ENCODE peak calls at places on chromosomes 5 and 9, in eight cellular contexts. E is IMR-90; X is CD4-positive, CD25-positive, alpha-beta regulatory T cell; H is neuronal stem cell; O is tibial artery; D is fibroblast of lung; W is CD8-positive, alpha-beta T cell; Q is RWPE2. V is an unnamed sample.

GRCh38 chr9:136578915-136579637 is 33.2 kb upstream of the NOTCH1 start:
- DNase-seq in H (no peak), X (no peak), O (no peak), Q (no peak), D (no peak), W (no peak), E (no peak), V (no peak)

GRCh38 chr9:13728121-13728520 is 448.6 kb upstream of the MPDZ start:
- DNase-seq in O (no peak), D (no peak), X (no peak), E (no peak), H (no peak), W (no peak), Q (no peak), V (no peak)

GRCh38 chr9:97761879-97762278 is 64.7 kb upstream of the XPA start:
- DNase-seq in X (no peak), O (no peak), H (no peak), W (no peak), D (no peak), Q (no peak), E (no peak), V (no peak)

GRCh38 chr9:20552874-20553624 is 69.2 kb downstream of the MLLT3 start:
- DNase-seq in O (no peak), W (no peak), X (peak), D (peak), Q (no peak), E (peak), H (no peak), V (no peak)

GRCh38 chr5:136028782-136029742 is at the start of gene TGFBI:
- DNase-seq in Q (peak), X (no peak), E (peak), W (peak), O (peak), D (peak), H (peak), V (peak)

GRCh38 chr9:127968717-127969383 is 11.9 kb downstream of the EEIG1 start:
- DNase-seq in O (peak), W (no peak), H (no peak), E (peak), D (peak), X (no peak), Q (no peak), V (peak)

GRCh38 chr9:35548571-35548970 is 56.5 kb upstream of the TESK1 start:
- DNase-seq in X (no peak), D (no peak), O (no peak), W (no peak), E (peak), H (no peak), Q (no peak), V (no peak)

GRCh38 chr5:2742921-2743679 is 8.4 kb downstream of the IRX2 start:
- DNase-seq in X (no peak), W (no peak), Q (no peak), E (no peak), H (no peak), O (no peak), D (no peak), V (no peak)

GRCh38 chr5:173191561-173191960 is 43.4 kb downstream of the NKX2-5 start:
- DNase-seq in W (no peak), Q (no peak), H (no peak), O (no peak), D (no peak), E (no peak), X (no peak), V (no peak)

GRCh38 chr5:150559088-150559487 is 51.2 kb downstream of the NDST1 start:
- DNase-seq in X (no peak), D (no peak), H (no peak), Q (no peak), E (no peak), W (no peak), O (no peak), V (no peak)

GRCh38 chr5:150428106-150428876 is 15.6 kb upstream of the CD74 start:
- DNase-seq in X (no peak), D (no peak), O (no peak), W (no peak), H (no peak), E (no peak), Q (no peak), V (peak)

GRCh38 chr9:35689601-35690446 is at the start of gene TPM2:
- DNase-seq in D (peak), H (peak), O (peak), E (peak), X (no peak), Q (no peak), W (no peak), V (peak)

GRCh38 chr5:107072967-107073366 is 597.8 kb downstream of the EFNA5 start:
- DNase-seq in X (no peak), W (no peak), Q (no peak), O (no peak), E (no peak), H (no peak), D (no peak), V (no peak)

GRCh38 chr9:111475195-111475594 is 9.0 kb downstream of the ECPAS start:
- DNase-seq in X (no peak), W (no peak), H (no peak), O (no peak), E (no peak), D (no peak), Q (no peak), V (no peak)

GRCh38 chr9:82234160-82234943 is 245.8 kb downstream of the SPATA31D1 start:
- DNase-seq in W (no peak), D (no peak), H (no peak), Q (no peak), E (no peak), X (no peak), O (no peak), V (no peak)

GRCh38 chr5:150036513-150036912 is 36.0 kb downstream of the HMGXB3 start:
- DNase-seq in X (no peak), D (peak), E (peak), Q (peak), H (no peak), W (no peak), O (no peak), V (no peak)

GRCh38 chr5:153445875-153446567 is 44.4 kb upstream of the GRIA1 start:
- DNase-seq in Q (no peak), X (no peak), W (no peak), O (peak), H (no peak), D (peak), E (no peak), V (no peak)

GRCh38 chr5:58481828-58482227 is 9.4 kb upstream of the GAPT start:
- DNase-seq in X (no peak), D (no peak), H (no peak), E (no peak), W (no peak), O (no peak), Q (no peak), V (no peak)

GRCh38 chr5:25713259-25713658 is 1068.5 kb upstream of the CDH10 start:
- DNase-seq in X (no peak), O (no peak), H (no peak), W (no peak), E (no peak), D (no peak), Q (no peak), V (no peak)

GRCh38 chr5:40430112-40430725 is 249.5 kb upstream of the PTGER4 start:
- DNase-seq in O (no peak), E (no peak), X (no peak), D (no peak), H (no peak), Q (no peak), W (no peak), V (no peak)

GRCh38 chr5:98069876-98070512 is 703.5 kb upstream of the RGMB start:
- DNase-seq in D (peak), Q (no peak), O (no peak), H (no peak), W (no peak), X (no peak), E (peak), V (no peak)

GRCh38 chr9:5879419-5880181 is 11.1 kb upstream of the MLANA start:
- DNase-seq in E (peak), Q (no peak), O (no peak), H (no peak), D (peak), X (no peak), W (no peak), V (no peak)

GRCh38 chr5:146906803-146907202 is 28.2 kb upstream of the PPP2R2B start:
- DNase-seq in H (no peak), X (no peak), W (no peak), O (no peak), E (no peak), Q (no peak), D (no peak), V (no peak)

GRCh38 chr5:173866249-173867172 is 21.6 kb upstream of the CPEB4 start:
- DNase-seq in E (no peak), Q (no peak), W (no peak), O (peak), X (no peak), H (no peak), D (no peak), V (no peak)

GRCh38 chr9:125106285-125106893 is 36.9 kb downstream of the SCAI start:
- DNase-seq in W (no peak), H (no peak), Q (no peak), X (no peak), D (peak), E (peak), O (no peak), V (no peak)

GRCh38 chr5:81650992-81651391 is 99.9 kb downstream of the SSBP2 start:
- DNase-seq in E (no peak), X (no peak), O (no peak), Q (no peak), W (no peak), D (peak), H (no peak), V (no peak)

GRCh38 chr9:6029581-6029980 is 14.2 kb upstream of the RANBP6 start:
- DNase-seq in D (no peak), H (no peak), O (no peak), Q (no peak), W (no peak), X (no peak), E (no peak), V (no peak)

GRCh38 chr5:113520429-113520828 is 6.9 kb downstream of the YTHDC2 start:
- DNase-seq in E (peak), D (peak), O (no peak), X (no peak), H (no peak), Q (no peak), W (no peak), V (no peak)

GRCh38 chr5:155735388-155735787 is 591.6 kb upstream of the SGCD start:
- DNase-seq in Q (no peak), E (no peak), D (no peak), W (no peak), X (no peak), O (no peak), H (no peak), V (no peak)

GRCh38 chr9:136086213-136086881 is 8.7 kb downstream of the NACC2 start:
- DNase-seq in D (no peak), O (no peak), H (no peak), Q (no peak), W (no peak), E (no peak), X (no peak), V (peak)

GRCh38 chr5:50325237-50325832 is 115.8 kb downstream of the EMB start:
- DNase-seq in W (peak), E (peak), D (peak), X (peak), Q (no peak), O (no peak), H (no peak), V (no peak)

GRCh38 chr5:9241459-9241858 is 304.4 kb downstream of the SEMA5A start:
- DNase-seq in W (no peak), X (no peak), E (no peak), O (no peak), H (no peak), Q (no peak), D (no peak), V (no peak)

GRCh38 chr9:106860731-106861584 is 2.0 kb upstream of the ZNF462 start:
- DNase-seq in E (peak), Q (no peak), W (no peak), O (no peak), H (peak), D (peak), X (no peak), V (peak)

GRCh38 chr9:116154334-116154975 is 864 bp downstream of the PAPPA start:
- DNase-seq in O (no peak), D (no peak), H (peak), Q (no peak), W (no peak), E (no peak), X (no peak), V (no peak)

GRCh38 chr9:116154976-116155699 is 1.5 kb downstream of the PAPPA start:
- DNase-seq in X (no peak), O (peak), H (no peak), W (no peak), D (peak), E (peak), Q (no peak), V (no peak)

GRCh38 chr9:116155700-116156045 is 2.1 kb downstream of the PAPPA start:
- DNase-seq in W (no peak), H (no peak), D (peak), O (no peak), X (no peak), Q (no peak), E (peak), V (no peak)

GRCh38 chr9:116157436-116158138 is 4.0 kb downstream of the PAPPA start:
- DNase-seq in E (peak), H (peak), W (no peak), X (no peak), D (peak), Q (no peak), O (no peak), V (no peak)

DNA sequence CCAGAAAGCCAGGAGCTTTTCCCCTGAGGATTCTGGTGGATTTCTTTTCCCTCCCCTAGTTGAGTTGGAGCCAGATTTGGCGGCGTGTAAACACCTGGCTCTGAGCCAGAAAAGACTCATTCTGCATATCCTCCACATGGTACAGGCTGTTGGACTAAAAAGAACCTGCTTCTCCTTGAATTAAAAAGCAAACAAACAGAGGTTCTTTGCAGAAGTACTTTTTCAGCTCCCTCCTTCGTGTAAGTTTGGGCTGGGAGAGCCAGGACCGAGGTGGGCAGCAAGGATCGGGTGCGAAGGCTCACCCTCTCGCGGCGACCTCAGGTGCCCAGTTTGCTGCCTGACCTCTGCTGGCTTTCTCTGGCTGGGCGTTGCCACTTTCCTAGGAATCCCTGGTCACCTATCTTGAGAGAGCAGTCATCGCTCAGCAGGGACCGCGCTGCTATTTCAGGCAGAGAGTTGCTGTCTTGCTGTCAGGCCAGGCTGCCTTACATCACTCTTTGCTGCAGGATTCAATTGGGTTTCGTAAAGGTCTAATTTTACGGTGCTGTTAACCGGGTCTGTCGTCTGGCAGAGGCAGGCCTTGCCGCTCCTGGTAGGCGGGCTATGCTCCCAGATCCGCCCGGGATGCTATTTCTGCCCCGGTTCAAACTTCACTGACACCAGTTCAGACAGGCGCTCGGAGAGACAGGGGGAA is 3.2 kb downstream of the PAPPA start:
- DNase-seq in H (peak), E (peak), D (peak), W (no peak), Q (no peak), X (no peak), O (peak), V (peak)
- H3K27ac ChIP-seq in H (no peak), E (peak), D (peak), W (no peak), Q (no peak), X (no peak), O (peak), V (peak)

DNA sequence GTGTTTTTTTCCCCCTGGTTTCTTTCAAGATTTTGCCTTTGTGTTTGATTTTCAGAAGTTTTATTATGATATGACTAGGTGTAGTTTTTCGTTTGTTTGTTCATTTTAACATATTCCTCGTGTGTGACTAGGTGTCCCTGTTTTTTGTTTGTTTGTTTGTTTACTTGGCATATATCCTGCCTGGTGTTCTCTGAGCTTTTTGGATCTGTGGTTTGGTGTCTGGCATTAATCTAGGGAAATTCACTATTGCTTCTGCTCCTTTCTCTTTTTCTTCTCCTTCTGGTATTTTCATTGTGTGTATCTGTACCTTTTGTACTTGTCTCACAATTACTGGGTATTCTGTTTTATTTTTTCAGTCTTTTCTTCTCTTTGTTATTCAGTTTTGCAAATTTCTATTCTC is 16.2 kb upstream of the ADAM19 start:
- DNase-seq in O (no peak), Q (no peak), X (no peak), H (no peak), W (no peak), D (no peak), E (no peak), V (no peak)
- H3K4me3 ChIP-seq in O (no peak), Q (no peak), X (no peak), H (no peak), W (no peak), D (no peak), E (no peak), V (no peak)

GRCh38 chr5:143199843-143200242 is 203.6 kb downstream of the NR3C1 start:
- DNase-seq in X (no peak), Q (no peak), D (no peak), E (no peak), O (no peak), W (no peak), H (no peak), V (no peak)
- H3K27ac ChIP-seq in X (no peak), Q (peak), D (no peak), E (no peak), O (no peak), W (no peak), H (no peak), V (no peak)

GRCh38 chr5:77644443-77645157 is 6.1 kb upstream of the OTP start:
- DNase-seq in H (no peak), E (no peak), D (no peak), W (no peak), X (no peak), Q (no peak), O (no peak), V (no peak)
- H3K4me3 ChIP-seq in H (no peak), E (no peak), D (no peak), W (no peak), X (peak), Q (no peak), O (no peak), V (no peak)

GRCh38 chr5:61735999-61736398 is 403.9 kb downstream of the ZSWIM6 start:
- DNase-seq in E (no peak), D (no peak), Q (no peak), H (no peak), X (no peak), O (no peak), W (no peak), V (no peak)

GRCh38 chr5:61734001-61734400 is 401.9 kb downstream of the ZSWIM6 start:
- DNase-seq in E (no peak), O (no peak), Q (no peak), D (no peak), X (no peak), H (no peak), W (no peak), V (no peak)

GRCh38 chr5:61734966-61735365 is 402.9 kb downstream of the ZSWIM6 start:
- DNase-seq in E (no peak), Q (no peak), O (no peak), H (no peak), X (no peak), D (no peak), W (no peak), V (no peak)

GRCh38 chr5:61735531-61735930 is 403.5 kb downstream of the ZSWIM6 start:
- DNase-seq in E (no peak), H (no peak), X (no peak), D (no peak), W (no peak), O (no peak), Q (no peak), V (no peak)

DNA sequence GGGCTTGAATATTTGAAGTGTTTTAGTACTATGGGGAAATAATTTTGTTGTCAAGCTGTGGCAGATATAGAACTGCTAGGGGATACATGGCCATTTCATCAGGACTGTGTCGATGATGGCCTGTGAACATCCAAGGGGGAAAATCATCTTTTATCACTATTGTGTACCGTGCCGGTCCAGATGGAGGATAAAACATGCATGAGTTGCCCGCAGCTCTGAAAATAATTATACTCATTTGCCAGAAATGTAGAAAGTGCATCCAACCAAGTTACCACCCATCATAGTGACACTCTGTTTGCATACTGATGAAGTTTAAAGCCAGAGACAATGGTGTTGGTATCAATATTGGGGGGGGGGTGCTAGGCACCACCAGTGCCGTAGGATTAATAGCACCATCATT is 405.9 kb downstream of the ZSWIM6 start:
- DNase-seq in E (no peak), Q (no peak), W (no peak), O (no peak), D (no peak), H (no peak), X (no peak), V (no peak)
- H3K27ac ChIP-seq in E (no peak), Q (no peak), W (no peak), O (no peak), D (no peak), H (no peak), X (no peak), V (no peak)

DNA sequence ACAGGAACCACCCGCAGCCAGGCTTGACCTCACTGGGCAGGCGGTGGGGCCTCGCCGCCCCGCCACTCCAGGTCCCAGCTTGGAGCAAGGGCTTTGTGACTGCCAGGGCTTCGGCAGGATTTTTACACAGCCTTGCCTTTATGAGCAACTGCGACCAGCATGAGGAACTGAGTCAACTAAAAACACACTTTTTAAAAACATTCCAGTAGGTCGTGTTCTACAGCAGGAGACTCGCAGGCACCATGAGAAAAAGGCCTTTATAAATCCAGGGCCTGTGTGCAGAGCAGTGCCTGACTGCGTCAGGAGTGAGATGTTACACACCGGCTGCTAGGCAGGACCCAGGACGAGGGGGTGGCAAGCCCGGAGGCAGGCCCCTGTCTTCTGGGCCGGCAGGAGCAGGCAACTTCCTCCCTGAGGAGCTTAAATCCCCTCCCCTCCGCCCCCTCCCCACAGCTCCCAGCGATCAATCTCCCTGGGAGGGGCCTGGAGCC is 92.7 kb downstream of the ROR2 start:
- DNase-seq in O (no peak), H (peak), Q (no peak), E (peak), W (no peak), X (no peak), D (no peak), V (no peak)
- H3K4me3 ChIP-seq in O (no peak), H (no peak), Q (no peak), E (no peak), W (no peak), X (no peak), D (no peak), V (no peak)

GRCh38 chr9:32877103-32877502 is 93.8 kb downstream of the TMEM215 start:
- DNase-seq in X (no peak), O (no peak), H (no peak), W (no peak), E (no peak), Q (no peak), D (no peak), V (no peak)

GRCh38 chr9:32875242-32875641 is 91.9 kb downstream of the TMEM215 start:
- DNase-seq in X (no peak), O (no peak), D (no peak), H (no peak), E (no peak), W (no peak), Q (no peak), V (no peak)

GRCh38 chr9:32879335-32879734 is 96.0 kb downstream of the TMEM215 start:
- DNase-seq in D (no peak), E (no peak), O (no peak), Q (no peak), W (no peak), X (no peak), H (no peak), V (no peak)

GRCh38 chr9:32875748-32876147 is 92.4 kb downstream of the TMEM215 start:
- DNase-seq in H (no peak), O (no peak), W (no peak), E (no peak), Q (no peak), D (no peak), X (no peak), V (no peak)

GRCh38 chr9:32877639-32878217 is 94.4 kb downstream of the TMEM215 start:
- DNase-seq in X (no peak), W (no peak), O (no peak), Q (no peak), D (no peak), E (no peak), H (no peak), V (no peak)
- H3K27ac ChIP-seq in X (no peak), W (no peak), O (no peak), Q (no peak), D (no peak), E (no peak), H (no peak), V (no peak)

GRCh38 chr9:89606567-89607311 is 1.9 kb downstream of the GADD45G start:
- DNase-seq in E (peak), H (peak), D (peak), W (peak), O (no peak), Q (no peak), X (no peak), V (peak)
- H3K4me3 ChIP-seq in E (no peak), H (no peak), D (peak), W (no peak), O (peak), Q (peak), X (peak), V (peak)